ENCODE peak calls at places on chromosomes 12 and 14, in six cellular contexts. One of them, this sample, is unnamed.

GRCh38 chr12:111597731-111598636 is 1.1 kb downstream of the ATXN2 start:
- DNase-seq in hepatocyte: peak; percentile 63
- DNase-seq in mesenchymal stem cell: peak; percentile 51
- DNase-seq in A549: peak; percentile 50
- DNase-seq in transverse colon: peak; percentile 58
- DNase-seq in Panc1: no peak
- DNase-seq in this sample: peak; percentile 94

GRCh38 chr14:100398044-100398443 is 74.9 kb downstream of the SLC25A47 start:
- DNase-seq in hepatocyte: peak; percentile 64
- DNase-seq in mesenchymal stem cell: no peak
- DNase-seq in A549: no peak
- DNase-seq in transverse colon: peak; percentile 62
- DNase-seq in Panc1: no peak
- DNase-seq in this sample: no peak

GRCh38 chr14:92586001-92586947 is 72.7 kb downstream of the RIN3 start:
- DNase-seq in hepatocyte: peak; percentile 52
- DNase-seq in mesenchymal stem cell: peak; percentile 99
- DNase-seq in A549: no peak
- DNase-seq in transverse colon: no peak
- DNase-seq in Panc1: no peak
- DNase-seq in this sample: peak; percentile 80

GRCh38 chr14:104687601-104688504 is 1.6 kb upstream of the INF2 start:
- DNase-seq in hepatocyte: peak; percentile 91
- DNase-seq in mesenchymal stem cell: peak; percentile 34
- DNase-seq in A549: peak; percentile 97
- DNase-seq in transverse colon: peak; percentile 93
- DNase-seq in Panc1: no peak
- DNase-seq in this sample: peak; percentile 97

GRCh38 chr14:25696176-25696575 is 646.2 kb upstream of the STXBP6 start:
- DNase-seq in hepatocyte: no peak
- DNase-seq in mesenchymal stem cell: no peak
- DNase-seq in A549: no peak
- DNase-seq in transverse colon: no peak
- DNase-seq in Panc1: no peak
- DNase-seq in this sample: no peak

GRCh38 chr12:91219511-91219910 is 36.9 kb upstream of the DCN start:
- DNase-seq in hepatocyte: peak; percentile 15
- DNase-seq in mesenchymal stem cell: peak; percentile 80
- DNase-seq in A549: no peak
- DNase-seq in transverse colon: no peak
- DNase-seq in Panc1: no peak
- DNase-seq in this sample: no peak

GRCh38 chr12:129903956-129904769 is at the start of gene TMEM132D:
- DNase-seq in hepatocyte: peak; percentile 35
- DNase-seq in mesenchymal stem cell: no peak
- DNase-seq in A549: no peak
- DNase-seq in transverse colon: no peak
- DNase-seq in Panc1: no peak
- DNase-seq in this sample: peak; percentile 25

GRCh38 chr12:42315108-42315507 is 10.8 kb downstream of the ZCRB1 start:
- DNase-seq in hepatocyte: no peak
- DNase-seq in mesenchymal stem cell: no peak
- DNase-seq in A549: no peak
- DNase-seq in transverse colon: no peak
- DNase-seq in Panc1: no peak
- DNase-seq in this sample: no peak

GRCh38 chr12:4267904-4268548 is 5.5 kb upstream of the CCND2 start:
- DNase-seq in hepatocyte: no peak
- DNase-seq in mesenchymal stem cell: peak; percentile 32
- DNase-seq in A549: no peak
- DNase-seq in transverse colon: no peak
- DNase-seq in Panc1: no peak
- DNase-seq in this sample: no peak

GRCh38 chr12:109131522-109132050 is 15.2 kb downstream of the ACACB start:
- DNase-seq in hepatocyte: no peak
- DNase-seq in mesenchymal stem cell: no peak
- DNase-seq in A549: no peak
- DNase-seq in transverse colon: peak; percentile 44
- DNase-seq in Panc1: no peak
- DNase-seq in this sample: peak; percentile 61

GRCh38 chr12:101713059-101713682 is 15.7 kb downstream of the CHPT1 start:
- DNase-seq in hepatocyte: peak; percentile 49
- DNase-seq in mesenchymal stem cell: peak; percentile 61
- DNase-seq in A549: no peak
- DNase-seq in transverse colon: peak; percentile 56
- DNase-seq in Panc1: no peak
- DNase-seq in this sample: peak; percentile 31

GRCh38 chr12:107169200-107169599 is 75.9 kb upstream of the CRY1 start:
- DNase-seq in hepatocyte: no peak
- DNase-seq in mesenchymal stem cell: no peak
- DNase-seq in A549: no peak
- DNase-seq in transverse colon: no peak
- DNase-seq in Panc1: no peak
- DNase-seq in this sample: no peak

GRCh38 chr12:97568336-97569180 is 106.0 kb downstream of the RMST start:
- DNase-seq in hepatocyte: peak; percentile 78
- DNase-seq in mesenchymal stem cell: no peak
- DNase-seq in A549: peak; percentile 4
- DNase-seq in transverse colon: no peak
- DNase-seq in Panc1: no peak
- DNase-seq in this sample: no peak

GRCh38 chr14:50056457-50056856 is 59.9 kb downstream of the VCPKMT start:
- DNase-seq in hepatocyte: no peak
- DNase-seq in mesenchymal stem cell: no peak
- DNase-seq in A549: no peak
- DNase-seq in transverse colon: no peak
- DNase-seq in Panc1: no peak
- DNase-seq in this sample: no peak

DNA sequence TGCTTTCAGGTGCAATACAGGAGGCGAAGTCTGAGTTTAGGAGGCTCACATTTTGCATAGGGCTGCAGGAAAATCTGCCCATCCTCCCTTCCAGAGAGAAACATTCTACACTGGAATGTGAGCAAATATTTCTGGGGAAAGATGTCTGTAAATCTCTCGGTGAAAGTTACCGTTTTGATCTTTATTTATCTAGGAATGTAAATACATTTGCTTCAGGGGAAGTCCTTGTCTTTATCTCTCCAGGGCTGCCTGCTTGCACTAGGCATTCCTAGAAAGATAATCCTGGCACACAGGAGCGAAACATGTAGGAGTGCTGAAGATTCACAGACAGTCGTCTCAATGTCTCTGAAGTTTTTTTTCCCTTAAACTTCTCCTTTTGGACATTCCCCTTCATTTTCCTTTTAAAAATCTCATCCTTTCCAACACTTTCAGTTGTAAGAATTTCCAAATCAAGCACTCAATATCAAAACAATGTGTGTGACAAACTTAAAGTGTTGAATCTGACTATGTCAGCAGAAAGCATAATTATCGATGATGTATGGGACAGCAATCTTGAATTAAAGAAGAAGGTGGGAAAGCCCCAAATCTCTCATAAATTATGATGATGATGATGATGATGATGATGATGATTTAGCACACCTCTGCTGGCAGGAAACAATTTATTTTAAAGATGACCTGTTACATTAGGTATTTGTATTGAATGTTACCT is 113.4 kb upstream of the RESF1 start:
- DNase-seq in hepatocyte: peak; percentile 13
- DNase-seq in mesenchymal stem cell: no peak
- DNase-seq in A549: no peak
- DNase-seq in transverse colon: no peak
- DNase-seq in Panc1: no peak
- DNase-seq in this sample: no peak
- H3K9me3 ChIP-seq in hepatocyte: peaks cover 14% of the 10 kb centered on the region
- H3K9me3 ChIP-seq in mesenchymal stem cell: peaks cover 54% of the 10 kb centered on the region
- H3K9me3 ChIP-seq in A549: peaks cover 32% of the 10 kb centered on the region
- H3K9me3 ChIP-seq in transverse colon: peaks cover 27% of the 10 kb centered on the region
- H3K9me3 ChIP-seq in Panc1: peaks cover 29% of the 10 kb centered on the region
- H3K9me3 ChIP-seq in this sample: peaks cover 9% of the 10 kb centered on the region

GRCh38 chr12:34404377-34405285 is 382.3 kb downstream of the ALG10 start:
- DNase-seq in hepatocyte: peak; percentile 1
- DNase-seq in mesenchymal stem cell: no peak
- DNase-seq in A549: no peak
- DNase-seq in transverse colon: peak; percentile 1
- DNase-seq in Panc1: no peak
- DNase-seq in this sample: peak; percentile 13

GRCh38 chr12:34406228-34406995 is 384.1 kb downstream of the ALG10 start:
- DNase-seq in hepatocyte: peak; percentile 2
- DNase-seq in mesenchymal stem cell: no peak
- DNase-seq in A549: no peak
- DNase-seq in transverse colon: peak; percentile 1
- DNase-seq in Panc1: no peak
- DNase-seq in this sample: no peak

GRCh38 chr12:34405286-34406227 is 383.3 kb downstream of the ALG10 start:
- DNase-seq in hepatocyte: peak; percentile 2
- DNase-seq in mesenchymal stem cell: no peak
- DNase-seq in A549: no peak
- DNase-seq in transverse colon: peak; percentile 3
- DNase-seq in Panc1: no peak
- DNase-seq in this sample: peak; percentile 37

GRCh38 chr12:34406996-34407300 is 384.7 kb downstream of the ALG10 start:
- DNase-seq in hepatocyte: no peak
- DNase-seq in mesenchymal stem cell: no peak
- DNase-seq in A549: no peak
- DNase-seq in transverse colon: peak; percentile 4
- DNase-seq in Panc1: no peak
- DNase-seq in this sample: no peak

GRCh38 chr12:34407813-34408212 is 385.5 kb downstream of the ALG10 start:
- DNase-seq in hepatocyte: no peak
- DNase-seq in mesenchymal stem cell: no peak
- DNase-seq in A549: no peak
- DNase-seq in transverse colon: no peak
- DNase-seq in Panc1: no peak
- DNase-seq in this sample: no peak
- H3K9me3 ChIP-seq in hepatocyte: peaks cover 20% of the 10 kb centered on the region
- H3K9me3 ChIP-seq in mesenchymal stem cell: peaks cover 61% of the 10 kb centered on the region
- H3K9me3 ChIP-seq in A549: peaks cover 20% of the 10 kb centered on the region
- H3K9me3 ChIP-seq in transverse colon: peaks cover 47% of the 10 kb centered on the region
- H3K9me3 ChIP-seq in Panc1: no peaks in the 10 kb centered on the region
- H3K9me3 ChIP-seq in this sample: peaks cover 3% of the 10 kb centered on the region

GRCh38 chr12:30399859-30400258 is 295.8 kb downstream of the IPO8 start:
- DNase-seq in hepatocyte: no peak
- DNase-seq in mesenchymal stem cell: no peak
- DNase-seq in A549: no peak
- DNase-seq in transverse colon: no peak
- DNase-seq in Panc1: no peak
- DNase-seq in this sample: no peak
- H3K9me3 ChIP-seq in hepatocyte: no peaks in the 10 kb centered on the region
- H3K9me3 ChIP-seq in mesenchymal stem cell: peaks cover 48% of the 10 kb centered on the region
- H3K9me3 ChIP-seq in A549: no peaks in the 10 kb centered on the region
- H3K9me3 ChIP-seq in transverse colon: peaks cover 6% of the 10 kb centered on the region
- H3K9me3 ChIP-seq in Panc1: peaks cover 7% of the 10 kb centered on the region
- H3K9me3 ChIP-seq in this sample: no peaks in the 10 kb centered on the region

DNA sequence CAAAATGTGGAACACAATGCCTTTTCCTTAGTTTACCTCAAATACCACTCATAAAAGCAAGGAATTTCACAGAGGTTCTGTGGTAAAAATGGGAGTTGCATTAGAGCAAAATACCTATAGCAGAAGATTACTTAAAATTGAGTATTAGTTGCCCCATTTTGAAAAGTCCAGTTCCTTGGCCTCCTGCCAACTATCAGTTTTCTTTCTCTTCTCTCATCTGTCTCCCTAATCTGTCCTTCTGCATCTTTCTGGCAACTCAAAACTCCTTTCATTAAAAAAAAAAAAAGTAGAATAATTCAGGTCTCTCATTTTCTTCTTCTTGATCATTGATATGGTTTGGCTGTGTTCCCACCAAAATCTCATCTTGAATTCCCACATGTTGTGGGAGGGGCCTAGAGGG is 127.3 kb downstream of the ATP23 start:
- DNase-seq in hepatocyte: no peak
- DNase-seq in mesenchymal stem cell: no peak
- DNase-seq in A549: no peak
- DNase-seq in transverse colon: no peak
- DNase-seq in Panc1: no peak
- DNase-seq in this sample: no peak
- H3K9me3 ChIP-seq in hepatocyte: no peaks in the 10 kb centered on the region
- H3K9me3 ChIP-seq in mesenchymal stem cell: no peaks in the 10 kb centered on the region
- H3K9me3 ChIP-seq in A549: no peaks in the 10 kb centered on the region
- H3K9me3 ChIP-seq in transverse colon: no peaks in the 10 kb centered on the region
- H3K9me3 ChIP-seq in Panc1: no peaks in the 10 kb centered on the region
- H3K9me3 ChIP-seq in this sample: no peaks in the 10 kb centered on the region